ENCODE peak calls at places on chromosome 13, in five cellular contexts. N is cardiac muscle cell, Y is lower leg skin, Z is epithelial cell of proximal tubule, H is GM13977. T is an unnamed sample.

GRCh38 chr13:112132619-112133018 is 65.7 kb downstream of the SOX1 start:
- DNase-seq in N (no peak), H (no peak), Z (no peak), Y (peak), T (no peak)

GRCh38 chr13:86591862-86592261 is 792.6 kb upstream of the SLITRK6 start:
- DNase-seq in N (peak), Y (no peak), Z (no peak), H (no peak), T (no peak)

GRCh38 chr13:29676535-29676934 is 81.0 kb upstream of the SLC7A1 start:
- DNase-seq in H (no peak), N (peak), Z (peak), Y (no peak), T (no peak)

GRCh38 chr13:98326274-98326673 is 149.2 kb upstream of the RNF113B start:
- DNase-seq in N (no peak), Y (no peak), H (no peak), Z (no peak), T (no peak)

GRCh38 chr13:41488124-41488523 is 30.8 kb downstream of the RGCC start:
- DNase-seq in N (no peak), Z (no peak), Y (no peak), H (no peak), T (peak)

GRCh38 chr13:93233997-93234416 is 7.4 kb downstream of the GPC6 start:
- DNase-seq in N (no peak), Z (no peak), Y (no peak), H (no peak), T (no peak)

GRCh38 chr13:113145911-113146598 is 12.4 kb upstream of the PROZ start:
- DNase-seq in Y (peak), Z (no peak), H (no peak), N (no peak), T (peak)

GRCh38 chr13:51045450-51045849 is 65.6 kb downstream of the C13orf42 start:
- DNase-seq in Y (no peak), Z (no peak), N (no peak), H (no peak), T (no peak)

GRCh38 chr13:50191004-50191403 is 175.8 kb downstream of the KCNRG start:
- DNase-seq in Y (no peak), H (no peak), Z (no peak), N (no peak), T (no peak)

GRCh38 chr13:84607614-84608013 is 725.3 kb upstream of the SLITRK1 start:
- DNase-seq in N (peak), Y (no peak), Z (peak), H (no peak), T (no peak)

GRCh38 chr13:44365008-44365407 is 8.6 kb upstream of the SERP2 start:
- DNase-seq in H (no peak), N (peak), Y (no peak), Z (peak), T (no peak)

GRCh38 chr13:24168980-24169379 is 8.5 kb downstream of the SPATA13 start:
- DNase-seq in Z (no peak), Y (no peak), N (no peak), H (no peak), T (no peak)

GRCh38 chr13:71577127-71577526 is 289.9 kb downstream of the DACH1 start:
- DNase-seq in Z (peak), N (peak), H (no peak), Y (no peak), T (no peak)

GRCh38 chr13:37868691-37869505 is 674 bp downstream of the TRPC4 start:
- DNase-seq in Z (no peak), H (no peak), Y (no peak), N (peak), T (no peak)

GRCh38 chr13:30165791-30166190 is 141.6 kb downstream of the KATNAL1 start:
- DNase-seq in N (peak), Y (no peak), Z (no peak), H (no peak), T (no peak)

GRCh38 chr13:74017301-74018092 is 116.7 kb downstream of the KLF12 start:
- DNase-seq in Z (no peak), N (no peak), H (no peak), Y (no peak), T (no peak)

GRCh38 chr13:41675306-41675705 is 218.0 kb downstream of the RGCC start:
- DNase-seq in N (peak), Z (no peak), H (no peak), Y (no peak), T (no peak)

GRCh38 chr13:102293723-102294122 is 108.1 kb downstream of the FGF14 start:
- DNase-seq in Z (no peak), N (no peak), H (no peak), Y (no peak), T (no peak)

GRCh38 chr13:21901772-21902708 is 231.2 kb downstream of the FGF9 start:
- DNase-seq in Y (no peak), N (peak), Z (no peak), H (no peak), T (no peak)

GRCh38 chr13:34352958-34353357 is 535.0 kb downstream of the RFC3 start:
- DNase-seq in Y (no peak), Z (no peak), N (no peak), H (no peak), T (no peak)

GRCh38 chr13:105638446-105638845 is 897.0 kb downstream of the EFNB2 start:
- DNase-seq in Z (no peak), N (no peak), Y (no peak), H (no peak), T (no peak)

GRCh38 chr13:31594056-31594455 is 145.3 kb upstream of the RXFP2 start:
- DNase-seq in N (no peak), Y (no peak), H (no peak), Z (no peak), T (no peak)
- TF ChIP-seq CTCF in N (no peak), Y (no peak), H (no peak), Z (no peak), T (no peak)

GRCh38 chr13:72953391-72953960 is 105.3 kb upstream of the KLF5 start:
- DNase-seq in Z (no peak), Y (no peak), H (no peak), N (no peak), T (no peak)

DNA sequence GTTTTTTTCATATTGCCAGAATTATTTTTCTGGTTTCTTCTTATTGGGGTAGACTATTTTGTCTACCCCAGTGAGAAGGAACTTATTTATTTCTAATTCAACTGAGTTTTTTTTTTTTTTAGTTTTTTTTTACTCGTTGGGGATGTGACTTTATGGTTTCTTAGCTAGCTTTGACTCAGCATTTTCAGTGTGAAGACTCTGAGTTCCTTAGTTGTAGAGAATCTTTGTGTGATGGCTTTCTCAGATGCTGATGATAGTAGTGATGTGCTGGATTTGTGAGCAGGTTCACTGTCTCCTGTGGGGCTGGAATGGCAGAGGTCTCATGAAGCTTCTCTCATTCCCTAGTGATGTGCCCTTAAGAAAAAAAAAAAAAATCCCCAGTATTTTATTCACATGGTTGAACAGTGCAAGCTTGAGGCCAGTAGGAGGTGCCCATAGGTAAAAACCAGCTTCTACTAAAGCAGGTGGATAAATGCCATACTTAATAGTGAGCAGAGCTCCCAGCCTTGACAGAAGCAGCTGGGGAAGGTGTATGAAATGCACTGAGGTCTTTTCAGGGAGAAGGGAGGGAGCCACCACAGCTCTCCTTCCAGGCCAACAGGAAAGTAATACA is 106.2 kb upstream of the KLF5 start:
- DNase-seq in H (no peak), N (no peak), Y (no peak), Z (peak), T (no peak)
- TF ChIP-seq CTCF in H (no peak), N (no peak), Y (no peak), Z (peak), T (no peak)

GRCh38 chr13:75366380-75367280 is 115.3 kb downstream of the TBC1D4 start:
- DNase-seq in Z (no peak), Y (no peak), N (no peak), H (no peak), T (no peak)
- TF ChIP-seq CTCF in Z (peak), Y (no peak), N (no peak), H (peak), T (peak)

GRCh38 chr13:22915442-22916082 is 265.2 kb upstream of the SGCG start:
- DNase-seq in H (no peak), Z (no peak), Y (no peak), N (peak), T (no peak)
- TF ChIP-seq CTCF in H (no peak), Z (no peak), Y (no peak), N (no peak), T (no peak)

T was measured in activated CD8-positive, alpha-beta T cell treated with anti-CD3 and anti-CD28 coated beads for 36 hours.